ENCODE peak calls at places on chromosomes 1 and 21, in four cellular contexts. F, I, Z and Q are unnamed samples.

GRCh38 chr1:31198150-31198549 is 41.5 kb downstream of the NKAIN1 start:
- DNase-seq in Z (no peak), F (no peak), I (no peak), Q (no peak)

GRCh38 chr1:218474089-218474488 is 129.0 kb downstream of the TGFB2 start:
- DNase-seq in F (no peak), Z (no peak), I (no peak), Q (no peak)

GRCh38 chr1:7680791-7681165 is 90.3 kb upstream of the VAMP3 start:
- DNase-seq in F (no peak), Z (no peak), I (peak), Q (no peak)

GRCh38 chr1:77039739-77040138 is 172.5 kb downstream of the ST6GALNAC5 start:
- DNase-seq in I (no peak), Z (no peak), F (no peak), Q (no peak)

GRCh38 chr1:184408580-184408979 is 21.8 kb downstream of the C1orf21 start:
- DNase-seq in I (no peak), F (no peak), Z (no peak), Q (no peak)

GRCh38 chr1:14699596-14699995 is 101.1 kb downstream of the KAZN start:
- DNase-seq in F (no peak), I (no peak), Z (no peak), Q (no peak)

GRCh38 chr1:58515794-58516401 is 30.6 kb downstream of the OMA1 start:
- DNase-seq in I (peak), Z (peak), F (peak), Q (no peak)

GRCh38 chr1:153779781-153780541 is 4.8 kb downstream of the SLC27A3 start:
- DNase-seq in F (no peak), Z (no peak), I (no peak), Q (no peak)

GRCh38 chr1:224535641-224536040 is 80.5 kb upstream of the CNIH3 start:
- DNase-seq in F (no peak), Z (no peak), I (no peak), Q (no peak)

GRCh38 chr1:233569636-233570035 is 44.3 kb upstream of the KCNK1 start:
- DNase-seq in Z (no peak), F (no peak), I (no peak), Q (no peak)

GRCh38 chr1:110152133-110152785 is 2.0 kb downstream of the SLC6A17 start:
- DNase-seq in I (no peak), Z (no peak), F (no peak), Q (no peak)

GRCh38 chr1:234108921-234109320 is 204.4 kb downstream of the SLC35F3 start:
- DNase-seq in Z (no peak), F (no peak), I (no peak), Q (no peak)

GRCh38 chr1:10779201-10779600 is 17.2 kb downstream of the CASZ1 start:
- DNase-seq in Z (no peak), F (no peak), I (no peak), Q (no peak)

GRCh38 chr1:27632387-27633297 is 2.3 kb downstream of the FGR start:
- DNase-seq in I (no peak), Z (peak), F (no peak), Q (no peak)

GRCh38 chr1:207890136-207890738 is 20.7 kb downstream of the CD34 start:
- DNase-seq in Z (no peak), F (no peak), I (no peak), Q (no peak)

GRCh38 chr1:184069675-184070074 is 18.1 kb downstream of the TSEN15 start:
- DNase-seq in I (no peak), Z (no peak), F (no peak), Q (no peak)

GRCh38 chr21:34639250-34639649 is 24.3 kb upstream of the RCAN1 start:
- DNase-seq in Z (peak), F (no peak), I (no peak), Q (no peak)

GRCh38 chr1:40167317-40167716 is 6.1 kb downstream of the RLF start:
- DNase-seq in Z (no peak), I (no peak), F (no peak), Q (no peak)

GRCh38 chr1:225481738-225482137 is 53.9 kb upstream of the LBR start:
- DNase-seq in I (no peak), Z (no peak), F (no peak), Q (peak)

GRCh38 chr1:167706363-167706762 is 15.4 kb upstream of the MPZL1 start:
- DNase-seq in Z (no peak), I (no peak), F (no peak), Q (no peak)

GRCh38 chr1:2828586-2829250 is 27.2 kb upstream of the TTC34 start:
- DNase-seq in I (no peak), F (no peak), Z (no peak), Q (no peak)

GRCh38 chr1:2826316-2826715 is 24.8 kb upstream of the TTC34 start:
- DNase-seq in F (no peak), I (no peak), Z (no peak), Q (no peak)

GRCh38 chr1:2824999-2825398 is 23.5 kb upstream of the TTC34 start:
- DNase-seq in I (no peak), F (no peak), Z (no peak), Q (no peak)

GRCh38 chr1:2825487-2826189 is 24.1 kb upstream of the TTC34 start:
- DNase-seq in Z (no peak), F (no peak), I (no peak), Q (no peak)

DNA sequence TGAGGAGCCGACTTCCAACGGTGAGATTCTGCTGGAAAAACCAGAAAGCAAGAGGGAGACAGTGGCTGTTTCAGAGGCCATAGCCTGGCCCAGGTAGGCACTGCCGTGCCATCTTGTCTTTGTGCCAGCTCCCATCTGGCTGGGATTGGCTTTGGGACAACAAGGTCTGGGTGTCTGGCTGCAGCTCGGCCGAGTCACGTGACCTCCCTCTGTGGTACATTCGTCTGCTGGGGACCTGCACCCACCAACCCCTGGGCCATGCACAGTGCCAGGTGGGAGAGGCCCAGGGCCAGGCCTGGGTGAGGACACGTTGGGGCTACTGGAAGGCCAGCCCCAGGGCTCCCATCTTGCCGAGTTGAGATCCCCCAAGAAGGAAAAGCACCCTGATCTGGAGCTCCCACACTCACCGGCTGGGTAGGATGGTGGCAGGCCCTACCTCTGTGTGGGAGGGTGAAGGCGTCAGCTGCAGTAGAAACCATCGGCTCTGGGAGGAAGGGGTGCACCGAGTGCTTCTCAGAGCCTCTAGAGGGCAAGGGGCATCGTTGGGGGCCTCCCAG is 25.3 kb upstream of the TTC34 start:
- DNase-seq in F (no peak), Z (no peak), I (no peak), Q (no peak)
- TF ChIP-seq NRF1 in F (no peak), Z (no peak), I (no peak), Q (no peak)

GRCh38 chr1:116432655-116433282 is 59.7 kb downstream of the ATP1A1 start:
- DNase-seq in I (no peak), Z (no peak), F (no peak), Q (no peak)

GRCh38 chr1:116431870-116432500 is 58.9 kb downstream of the ATP1A1 start:
- DNase-seq in I (no peak), F (no peak), Z (no peak), Q (no peak)

GRCh38 chr1:116434849-116435248 is 61.8 kb downstream of the ATP1A1 start:
- DNase-seq in Z (no peak), F (no peak), I (no peak), Q (no peak)

GRCh38 chr1:116435806-116436486 is 62.9 kb downstream of the ATP1A1 start:
- DNase-seq in F (no peak), I (no peak), Z (no peak), Q (no peak)

DNA sequence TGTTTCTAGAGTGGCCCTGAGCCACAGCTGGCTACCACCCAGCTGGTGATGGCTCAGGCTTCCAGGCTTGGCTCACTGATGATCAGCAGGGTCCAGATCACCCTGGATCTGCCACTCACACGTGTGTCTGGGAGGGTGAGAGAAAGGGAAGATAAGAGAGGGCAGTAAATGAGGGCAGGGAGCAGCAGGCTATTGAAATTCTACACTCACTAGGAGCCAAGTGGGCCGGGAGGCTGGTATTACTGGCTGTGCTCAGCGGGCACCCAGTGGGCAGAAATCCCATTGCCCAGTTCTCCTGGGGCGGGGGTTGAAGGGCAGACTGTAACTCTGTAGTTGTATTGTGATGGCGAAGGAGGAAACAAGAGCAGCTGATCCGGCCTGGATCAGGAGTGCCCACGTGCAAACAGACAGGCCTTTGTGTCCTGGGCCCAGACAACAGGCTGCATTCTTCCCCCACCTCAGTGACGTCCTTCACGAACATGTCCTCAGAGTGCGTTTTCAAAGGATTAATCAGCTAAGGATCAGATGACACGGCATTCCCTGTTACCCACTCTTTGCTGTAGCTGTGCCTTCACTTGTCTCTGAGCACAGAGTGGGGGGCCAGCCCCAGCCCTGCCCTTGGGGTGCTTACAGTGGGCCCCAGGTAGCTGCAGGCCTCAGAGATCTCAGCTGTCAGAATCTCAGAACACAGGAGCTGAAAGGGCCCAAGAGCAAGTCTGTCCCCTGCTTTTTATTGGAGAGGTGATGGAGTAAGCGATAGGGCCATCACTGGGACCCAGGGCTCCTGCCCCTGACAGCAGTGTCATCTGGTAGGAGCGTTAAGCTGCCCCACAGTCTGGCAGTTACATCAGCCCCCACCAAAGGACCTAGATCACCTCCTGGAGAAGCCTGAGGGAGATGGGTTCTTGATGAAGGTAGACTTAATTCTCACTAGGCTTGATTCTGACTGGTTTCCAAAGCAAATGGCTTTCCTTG is 60.5 kb downstream of the ATP1A1 start:
- DNase-seq in F (peak), Z (no peak), I (no peak), Q (no peak)
- TF ChIP-seq NRF1 in F (no peak), Z (no peak), I (no peak), Q (no peak)

DNA sequence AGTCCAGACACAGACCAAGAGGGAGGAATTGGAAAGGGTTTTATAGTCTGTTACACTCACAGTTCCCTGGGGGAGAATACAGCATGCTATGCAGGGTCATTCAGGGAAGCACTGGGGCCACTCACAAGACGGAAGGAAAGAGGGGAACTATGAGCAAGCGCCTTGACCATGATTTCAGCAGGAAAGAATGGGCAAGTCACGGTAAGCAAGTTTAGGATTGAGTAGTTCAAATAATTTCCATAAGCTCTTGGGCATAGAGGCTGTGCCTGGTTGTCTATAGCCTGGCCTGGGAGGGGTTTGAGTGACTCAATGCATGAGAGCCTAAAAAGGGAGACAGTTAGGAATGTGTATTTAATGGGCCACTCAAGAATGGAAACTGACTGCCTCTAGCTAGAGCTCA is 176.7 kb downstream of the TTLL7 start:
- DNase-seq in F (no peak), I (no peak), Z (no peak), Q (no peak)
- TF ChIP-seq NRF1 in F (no peak), I (no peak), Z (no peak), Q (no peak)

GRCh38 chr1:93614550-93615200 is 67.0 kb downstream of the BCAR3 start:
- DNase-seq in I (no peak), Z (no peak), F (no peak), Q (no peak)
- TF ChIP-seq NRF1 in I (no peak), Z (no peak), F (no peak), Q (no peak)